ENCODE peak calls at places on chromosomes 3 and 15, in four cellular contexts. N is NCI-H524, Y is COR-L47, E is cardiac septum. Q is an unnamed sample.

GRCh38 chr15:58957101-58957973 is 23.9 kb upstream of the SLTM start:
- DNase-seq in E (no peak), N (peak; percentile 84), Y (peak; percentile 64), Q (peak; percentile 66)

GRCh38 chr15:74011610-74012009 is 17.1 kb downstream of the PML start:
- DNase-seq in E (no peak), Y (no peak), N (no peak), Q (no peak)

GRCh38 chr15:66253296-66253642 is 281 bp downstream of the MEGF11 start:
- DNase-seq in Y (peak; percentile 24), N (no peak), E (peak; percentile 41), Q (no peak)

GRCh38 chr15:68619303-68619698 is 40.5 kb downstream of the CORO2B start:
- DNase-seq in N (peak; percentile 58), Y (peak; percentile 81), E (no peak), Q (no peak)

GRCh38 chr15:62619526-62619925 is 423.0 kb upstream of the TPM1 start:
- DNase-seq in E (no peak), N (no peak), Y (no peak), Q (no peak)

GRCh38 chr3:55879901-55880331 is 392.8 kb upstream of the WNT5A start:
- DNase-seq in E (no peak), Y (no peak), N (no peak), Q (no peak)

GRCh38 chr15:47602124-47602523 is 115.2 kb upstream of the SEMA6D start:
- DNase-seq in E (no peak), Y (no peak), N (no peak), Q (no peak)

GRCh38 chr3:115470254-115470653 is 153.1 kb upstream of the GAP43 start:
- DNase-seq in E (no peak), Y (peak; percentile 2), N (no peak), Q (no peak)

GRCh38 chr3:188336178-188336577 is 182.2 kb downstream of the LPP start:
- DNase-seq in E (no peak), Y (no peak), N (no peak), Q (no peak)

GRCh38 chr3:184361932-184362667 is 590 bp downstream of the POLR2H start:
- DNase-seq in Y (peak; percentile 71), E (no peak), N (peak; percentile 71), Q (peak; percentile 72)

GRCh38 chr3:197942956-197943556 is 6.9 kb upstream of the RPL35A start:
- DNase-seq in N (peak; percentile 47), Y (no peak), E (no peak), Q (peak; percentile 63)

GRCh38 chr3:2098398-2099027 is at the start of gene CNTN4:
- DNase-seq in Y (peak; percentile 77), E (no peak), N (peak; percentile 74), Q (peak; percentile 44)

GRCh38 chr15:77623878-77624524 is 8.7 kb downstream of the LINGO1 start:
- DNase-seq in N (no peak), Y (no peak), E (no peak), Q (no peak)

GRCh38 chr3:32525720-32526119 is 23.1 kb upstream of the CMTM6 start:
- DNase-seq in N (no peak), Y (no peak), E (no peak), Q (no peak)

GRCh38 chr15:77547801-77548607 is 84.7 kb downstream of the LINGO1 start:
- DNase-seq in N (no peak), Y (no peak), E (no peak), Q (no peak)